ENCODE peak calls at places on chromosomes 2 and 18, in five cellular contexts. J, R, B, N and W are unnamed samples.

GRCh38 chr2:46170611-46171385 is 126.4 kb upstream of the EPAS1 start:
- DNase-seq in J (no peak), R (no peak), B (no peak), N (no peak), W (no peak)

GRCh38 chr2:6053711-6054393 is 361.7 kb downstream of the SOX11 start:
- DNase-seq in J (no peak), R (no peak), B (no peak), N (no peak), W (no peak)

GRCh38 chr18:63438181-63438580 is 15.9 kb upstream of the VPS4B start:
- DNase-seq in J (no peak), R (no peak), B (no peak), N (no peak), W (no peak)

GRCh38 chr2:58131191-58132011 is 84.8 kb downstream of the VRK2 start:
- DNase-seq in J (peak), R (no peak), B (no peak), N (no peak), W (no peak)

GRCh38 chr2:216714412-216714775 is 19.0 kb upstream of the IGFBP5 start:
- DNase-seq in J (no peak), R (no peak), B (no peak), N (no peak), W (no peak)

GRCh38 chr2:42569116-42569711 is 782 bp downstream of the MTA3 start:
- DNase-seq in J (peak), R (no peak), B (no peak), N (peak), W (no peak)

GRCh38 chr2:58913082-58913726 is 672.1 kb upstream of the FANCL start:
- DNase-seq in J (no peak), R (no peak), B (no peak), N (no peak), W (no peak)

GRCh38 chr2:158413581-158413980 is 43.0 kb downstream of the CCDC148 start:
- DNase-seq in J (no peak), R (no peak), B (no peak), N (no peak), W (no peak)

GRCh38 chr2:181399046-181399445 is 58.1 kb upstream of the ITGA4 start:
- DNase-seq in J (no peak), R (no peak), B (no peak), N (no peak), W (no peak)

GRCh38 chr2:19900536-19901200 is 1.1 kb downstream of the TTC32 start:
- DNase-seq in J (peak), R (no peak), B (no peak), N (no peak), W (no peak)

GRCh38 chr2:162591403-162592083 is 247.0 kb downstream of the KCNH7 start:
- DNase-seq in J (no peak), R (no peak), B (no peak), N (no peak), W (no peak)

GRCh38 chr2:153551698-153552097 is 73.1 kb upstream of the RPRM start:
- DNase-seq in J (no peak), R (no peak), B (no peak), N (no peak), W (no peak)

GRCh38 chr2:100274076-100274475 is 48.2 kb downstream of the LONRF2 start:
- DNase-seq in J (no peak), R (no peak), B (no peak), N (no peak), W (no peak)

GRCh38 chr2:211751853-211752252 is 786.7 kb downstream of the ERBB4 start:
- DNase-seq in J (no peak), R (no peak), B (no peak), N (no peak), W (no peak)

GRCh38 chr2:175147196-175147595 is 20.8 kb downstream of the ATF2 start:
- DNase-seq in J (no peak), R (no peak), B (no peak), N (no peak), W (no peak)

GRCh38 chr2:46422717-46423394 is 56.5 kb upstream of the TMEM247 start:
- DNase-seq in J (no peak), R (no peak), B (no peak), N (no peak), W (peak)

GRCh38 chr2:170887496-170888265 is 41.4 kb upstream of the GORASP2 start:
- DNase-seq in J (no peak), R (no peak), B (no peak), N (no peak), W (no peak)

GRCh38 chr2:114550895-114551793 is 108.7 kb downstream of the DPP10 start:
- DNase-seq in J (peak), R (peak), B (peak), N (peak), W (no peak)

GRCh38 chr2:101617188-101617587 is 80.3 kb upstream of the MAP4K4 start:
- DNase-seq in J (peak), R (no peak), B (no peak), N (no peak), W (no peak)

GRCh38 chr18:991441-991840 is 86.8 kb downstream of the ADCYAP1 start:
- DNase-seq in J (no peak), R (no peak), B (no peak), N (no peak), W (no peak)

GRCh38 chr2:52794611-52795010 is 973.0 kb upstream of the CHAC2 start:
- DNase-seq in J (no peak), R (no peak), B (no peak), N (no peak), W (no peak)

GRCh38 chr2:102016399-102016955 is 24.7 kb downstream of the IL1R2 start:
- DNase-seq in J (no peak), R (no peak), B (no peak), N (no peak), W (no peak)

GRCh38 chr2:78913284-78913683 is 112.2 kb upstream of the REG3G start:
- DNase-seq in J (no peak), R (no peak), B (no peak), N (no peak), W (no peak)

GRCh38 chr2:74481432-74481831 is 1.4 kb downstream of the CCDC142 start:
- DNase-seq in J (no peak), R (no peak), B (no peak), N (no peak), W (no peak)

GRCh38 chr2:11949732-11950503 is 203.5 kb downstream of the LPIN1 start:
- DNase-seq in J (no peak), R (no peak), B (no peak), N (no peak), W (no peak)

GRCh38 chr2:117085256-117085655 is 729.2 kb upstream of the DDX18 start:
- DNase-seq in J (no peak), R (no peak), B (no peak), N (no peak), W (no peak)

GRCh38 chr2:147099845-147100244 is 745.0 kb upstream of the ACVR2A start:
- DNase-seq in J (no peak), R (no peak), B (no peak), N (no peak), W (no peak)

GRCh38 chr2:238183846-238184245 is 19.6 kb downstream of the ILKAP start:
- DNase-seq in J (no peak), R (no peak), B (no peak), N (no peak), W (no peak)

GRCh38 chr2:9717886-9718451 is 87.2 kb upstream of the YWHAQ start:
- DNase-seq in J (no peak), R (no peak), B (no peak), N (no peak), W (no peak)

GRCh38 chr2:9715238-9715637 is 84.4 kb upstream of the YWHAQ start:
- DNase-seq in J (no peak), R (no peak), B (no peak), N (no peak), W (no peak)

GRCh38 chr2:9712263-9712662 is 81.5 kb upstream of the YWHAQ start:
- DNase-seq in J (no peak), R (no peak), B (no peak), N (no peak), W (no peak)

GRCh38 chr2:9710311-9710710 is 79.5 kb upstream of the YWHAQ start:
- DNase-seq in J (no peak), R (no peak), B (no peak), N (no peak), W (no peak)

GRCh38 chr2:9714630-9715214 is 83.9 kb upstream of the YWHAQ start:
- DNase-seq in J (no peak), R (no peak), B (no peak), N (no peak), W (no peak)
- TF ChIP-seq POLR2AphosphoS5 in J (no peak), R (no peak), B (no peak), N (no peak), W (no peak)

DNA sequence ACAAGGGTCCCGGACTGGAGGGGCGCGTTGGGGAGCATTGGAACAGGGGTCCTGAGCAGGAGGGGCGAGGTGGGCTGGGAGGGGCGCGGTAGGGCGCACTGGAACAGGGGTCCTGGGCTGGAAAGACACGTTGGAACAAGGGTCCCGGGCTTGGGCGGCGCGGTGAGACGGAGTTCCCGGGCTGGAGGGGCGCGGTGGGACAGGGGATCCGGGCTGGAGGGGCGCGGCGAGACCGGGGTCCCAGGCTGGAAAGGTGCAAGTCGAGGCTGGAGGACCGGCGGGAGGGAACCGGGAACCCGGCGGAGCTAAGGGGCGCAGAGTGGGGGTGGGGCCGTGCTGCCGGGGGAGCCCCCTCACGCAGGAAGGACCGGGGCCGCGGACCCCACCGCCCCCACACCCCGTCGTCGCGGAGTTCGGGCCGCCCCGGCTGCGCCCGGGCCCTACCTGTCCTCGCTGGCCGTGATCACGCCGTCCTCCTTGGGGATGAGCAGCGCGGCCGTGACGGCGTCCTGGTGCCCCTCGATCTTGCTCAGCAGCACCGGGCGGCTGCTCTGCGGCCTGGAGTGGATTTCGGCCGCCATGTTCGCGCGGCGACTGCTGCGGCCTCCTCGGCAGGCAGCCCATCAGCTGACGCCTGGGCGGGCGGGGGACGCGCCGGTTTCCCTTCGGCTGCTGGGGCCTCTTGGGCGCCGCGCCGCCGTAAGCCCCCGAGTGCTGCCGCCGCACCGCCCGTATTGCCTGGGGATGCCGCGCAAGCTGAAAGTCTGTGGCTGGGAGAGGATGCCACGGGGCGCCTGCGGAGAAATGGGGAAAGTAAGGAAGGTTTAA is at the start of gene WDFY1:
- DNase-seq in J (peak), R (peak), B (peak), N (peak), W (no peak)
- TF ChIP-seq POLR2AphosphoS5 in J (peak), R (peak), B (peak), N (peak), W (peak)

GRCh38 chr2:56807861-56808260 is 624.1 kb downstream of the CCDC85A start:
- DNase-seq in J (no peak), R (no peak), B (no peak), N (no peak), W (no peak)

GRCh38 chr2:56801770-56802169 is 618.0 kb downstream of the CCDC85A start:
- DNase-seq in J (no peak), R (no peak), B (no peak), N (no peak), W (no peak)

GRCh38 chr2:56811401-56811800 is 627.6 kb downstream of the CCDC85A start:
- DNase-seq in J (no peak), R (no peak), B (no peak), N (no peak), W (no peak)

GRCh38 chr2:56803596-56803995 is 619.8 kb downstream of the CCDC85A start:
- DNase-seq in J (no peak), R (no peak), B (no peak), N (no peak), W (no peak)

DNA sequence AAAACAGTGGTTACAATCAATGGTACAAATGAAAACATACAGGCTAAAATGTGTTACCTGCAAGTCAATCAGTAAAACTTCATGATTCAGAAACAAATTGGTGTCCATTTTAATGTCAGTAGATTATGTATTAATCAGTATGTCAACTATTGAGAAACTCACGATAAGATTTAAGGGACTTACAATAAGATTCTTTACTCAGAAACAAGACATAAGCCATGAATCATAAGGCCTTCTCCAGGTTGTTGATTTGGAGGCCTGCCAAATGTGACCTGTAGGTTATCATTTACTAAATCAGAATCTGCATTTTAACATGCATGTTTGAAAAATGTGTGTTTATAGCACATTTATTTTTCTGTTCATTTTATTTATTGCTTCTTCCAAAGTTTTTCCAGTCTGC is 623.1 kb downstream of the CCDC85A start:
- DNase-seq in J (no peak), R (no peak), B (no peak), N (no peak), W (no peak)
- TF ChIP-seq POLR2AphosphoS5 in J (no peak), R (no peak), B (no peak), N (no peak), W (no peak)

GRCh38 chr2:263774-264492 is at the start of gene SH3YL1:
- DNase-seq in J (no peak), R (peak), B (no peak), N (peak), W (no peak)
- TF ChIP-seq POLR2AphosphoS5 in J (no peak), R (no peak), B (no peak), N (peak), W (no peak)

GRCh38 chr2:28683100-28683706 is 68.4 kb upstream of the PPP1CB start:
- DNase-seq in J (peak), R (peak), B (no peak), N (peak), W (no peak)
- TF ChIP-seq POLR2AphosphoS5 in J (no peak), R (peak), B (no peak), N (no peak), W (no peak)

GRCh38 chr2:234678721-234679120 is 181.8 kb upstream of the ARL4C start:
- DNase-seq in J (no peak), R (no peak), B (no peak), N (no peak), W (no peak)

GRCh38 chr2:234674781-234675201 is 177.9 kb upstream of the ARL4C start:
- DNase-seq in J (peak), R (no peak), B (no peak), N (no peak), W (no peak)

GRCh38 chr2:234677758-234678538 is 181.1 kb upstream of the ARL4C start:
- DNase-seq in J (peak), R (no peak), B (no peak), N (no peak), W (no peak)

GRCh38 chr2:234676109-234676858 is 179.4 kb upstream of the ARL4C start:
- DNase-seq in J (peak), R (no peak), B (no peak), N (no peak), W (no peak)

GRCh38 chr2:234676859-234677450 is 180.1 kb upstream of the ARL4C start:
- DNase-seq in J (peak), R (no peak), B (no peak), N (no peak), W (no peak)
- TF ChIP-seq POLR2AphosphoS5 in J (no peak), R (no peak), B (no peak), N (no peak), W (no peak)

GRCh38 chr2:205731521-205731965 is 49.2 kb downstream of the NRP2 start:
- DNase-seq in J (peak), R (no peak), B (no peak), N (no peak), W (no peak)
- TF ChIP-seq POLR2AphosphoS5 in J (no peak), R (no peak), B (no peak), N (no peak), W (no peak)

GRCh38 chr2:199302851-199303250 is 154.9 kb downstream of the SATB2 start:
- DNase-seq in J (no peak), R (no peak), B (no peak), N (no peak), W (no peak)

GRCh38 chr2:199303814-199304213 is 153.9 kb downstream of the SATB2 start:
- DNase-seq in J (no peak), R (peak), B (no peak), N (no peak), W (no peak)

GRCh38 chr2:199308567-199308966 is 149.2 kb downstream of the SATB2 start:
- DNase-seq in J (no peak), R (no peak), B (no peak), N (no peak), W (no peak)

GRCh38 chr2:199307461-199307860 is 150.3 kb downstream of the SATB2 start:
- DNase-seq in J (no peak), R (no peak), B (no peak), N (no peak), W (no peak)

DNA sequence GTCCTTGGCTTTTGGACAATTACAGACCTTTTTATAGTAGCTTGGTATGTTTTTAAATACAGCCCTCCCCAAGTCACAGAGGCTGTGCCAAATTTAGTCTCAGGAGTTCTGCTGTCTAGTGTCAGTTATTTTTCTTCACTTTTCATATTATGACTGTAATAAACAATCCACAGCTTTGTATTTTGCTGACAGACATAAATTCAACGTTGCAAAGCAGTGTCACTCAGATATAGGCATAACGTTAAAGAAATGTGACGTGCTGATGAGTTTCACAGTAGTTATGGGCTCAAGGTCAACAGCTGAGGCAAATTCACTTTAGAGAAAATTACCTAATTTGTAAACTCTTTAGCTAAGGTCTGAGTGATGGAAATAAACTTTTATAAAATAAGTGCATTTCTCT is 151.6 kb downstream of the SATB2 start:
- DNase-seq in J (no peak), R (no peak), B (no peak), N (no peak), W (no peak)
- TF ChIP-seq POLR2AphosphoS5 in J (no peak), R (no peak), B (no peak), N (no peak), W (no peak)